ENCODE peak calls at places on chromosome 6, in seven cellular contexts. Q, J, Y, F, I, O and P are unnamed samples.

GRCh38 chr6:157050537-157051280 is 272.6 kb downstream of the TMEM242 start:
- DNase-seq in J (no peak), Y (no peak), Q (no peak), I (peak), F (no peak), O (peak), P (no peak)

GRCh38 chr6:93248591-93248990 is 170.8 kb downstream of the EPHA7 start:
- DNase-seq in Y (no peak), I (no peak), F (no peak), O (no peak), J (no peak), Q (no peak), P (no peak)

GRCh38 chr6:111482236-111482958 is 621 bp downstream of the REV3L start:
- DNase-seq in F (peak), J (peak), I (no peak), Y (peak), O (peak), Q (peak), P (peak)

GRCh38 chr6:159113223-159113622 is 56.0 kb upstream of the FNDC1 start:
- DNase-seq in J (no peak), O (no peak), I (no peak), Q (no peak), F (no peak), Y (no peak), P (no peak)

GRCh38 chr6:87183687-87184086 is 28.3 kb downstream of the ZNF292 start:
- DNase-seq in O (no peak), Q (no peak), Y (no peak), F (no peak), I (no peak), J (no peak), P (no peak)

GRCh38 chr6:45619994-45620471 is 242.3 kb upstream of the SUPT3H start:
- DNase-seq in Y (no peak), J (no peak), Q (no peak), I (no peak), F (no peak), O (no peak), P (no peak)

GRCh38 chr6:54935739-54936138 is 89.2 kb downstream of the FAM83B start:
- DNase-seq in J (peak), F (no peak), Q (no peak), I (no peak), O (no peak), Y (no peak), P (no peak)

GRCh38 chr6:38708483-38708882 is 5.5 kb upstream of the GLO1 start:
- DNase-seq in J (no peak), I (no peak), Y (no peak), F (no peak), O (no peak), Q (no peak), P (no peak)

GRCh38 chr6:169851641-169852503 is 100.5 kb downstream of the ERMARD start:
- DNase-seq in O (no peak), Q (no peak), Y (peak), F (no peak), J (no peak), I (no peak), P (no peak)

GRCh38 chr6:19319005-19319404 is 518.2 kb upstream of the ID4 start:
- DNase-seq in F (no peak), I (no peak), J (no peak), Y (no peak), O (no peak), Q (no peak), P (no peak)